ENCODE peak calls at places on chromosome 1, in four cellular contexts. T is mammary epithelial cell, F is neural progenitor cell, X is astrocyte. S is an unnamed sample.

GRCh38 chr1:50447961-50448360 is 24.7 kb upstream of the DMRTA2 start:
- DNase-seq in T (no peak), F (no peak), X (no peak), S (no peak)

GRCh38 chr1:14824314-14824915 is 225.9 kb downstream of the KAZN start:
- DNase-seq in T (no peak), F (no peak), X (no peak), S (no peak)

GRCh38 chr1:44293761-44294315 is 61.2 kb downstream of the ERI3 start:
- DNase-seq in T (no peak), F (no peak), X (no peak), S (no peak)

GRCh38 chr1:168628807-168629206 is 52.4 kb downstream of the XCL1 start:
- DNase-seq in T (peak), F (no peak), X (peak), S (peak)

GRCh38 chr1:94143809-94144176 is 22.8 kb upstream of the ABCA4 start:
- DNase-seq in T (no peak), F (no peak), X (no peak), S (no peak)

GRCh38 chr1:179743679-179744400 is 749 bp downstream of the FAM163A start:
- DNase-seq in T (no peak), F (peak), X (no peak), S (no peak)

GRCh38 chr1:227396539-227397355 is 78.5 kb upstream of the CDC42BPA start:
- DNase-seq in T (peak), F (no peak), X (peak), S (no peak)

GRCh38 chr1:56077223-56077622 is 502.1 kb downstream of the PLPP3 start:
- DNase-seq in T (no peak), F (no peak), X (no peak), S (no peak)

GRCh38 chr1:52368383-52369172 is 2.6 kb upstream of the CC2D1B start:
- DNase-seq in T (peak), F (peak), X (peak), S (peak)
- H3K4me3 ChIP-seq in T (peak), F (peak), X (peak), S (peak)

DNA sequence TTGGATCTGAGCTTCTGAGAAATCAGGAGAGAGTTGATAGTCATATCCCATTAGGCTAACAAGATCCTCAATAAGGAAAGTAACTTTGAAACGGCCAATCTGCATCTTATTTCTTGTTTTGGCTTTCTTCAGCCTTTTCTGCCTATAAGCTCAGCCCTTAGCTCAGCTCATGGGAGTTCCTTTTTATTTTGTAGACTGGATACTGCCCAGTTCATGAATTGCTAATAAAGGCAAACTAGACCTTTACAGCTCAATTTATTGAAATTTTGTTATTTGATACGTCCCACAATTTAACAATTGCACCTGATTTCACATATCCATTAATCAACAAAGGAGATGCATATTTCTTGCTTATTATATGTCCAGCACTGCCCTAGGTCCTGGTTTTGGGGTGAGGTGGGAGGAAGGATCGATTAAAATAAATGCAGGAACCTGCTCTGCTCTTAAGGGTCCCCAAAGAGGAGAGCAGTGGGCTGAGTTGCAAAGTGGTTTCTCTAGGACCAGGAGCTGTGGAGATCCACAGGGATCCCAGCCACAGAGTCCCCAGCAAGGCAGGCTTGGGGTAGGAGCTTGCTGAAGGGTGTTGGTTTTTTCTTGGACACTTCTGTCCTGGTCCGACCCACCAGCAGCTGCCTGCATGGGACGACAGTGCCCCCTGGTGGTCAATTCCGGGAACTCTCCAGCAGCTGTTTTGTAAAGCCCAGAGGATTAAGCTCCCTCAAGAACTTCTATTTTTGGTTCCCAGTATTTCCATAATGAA is 22.9 kb downstream of the NENF start:
- DNase-seq in T (peak), F (peak), X (peak), S (peak)
- H3K9ac ChIP-seq in T (no peak), F (no peak), X (no peak), S (no peak)

GRCh38 chr1:211326140-211326527 is 499 bp upstream of the TRAF5 start:
- DNase-seq in T (no peak), F (no peak), X (no peak), S (no peak)
- TF ChIP-seq CTCF in T (no peak), F (no peak), X (no peak), S (no peak)

DNA sequence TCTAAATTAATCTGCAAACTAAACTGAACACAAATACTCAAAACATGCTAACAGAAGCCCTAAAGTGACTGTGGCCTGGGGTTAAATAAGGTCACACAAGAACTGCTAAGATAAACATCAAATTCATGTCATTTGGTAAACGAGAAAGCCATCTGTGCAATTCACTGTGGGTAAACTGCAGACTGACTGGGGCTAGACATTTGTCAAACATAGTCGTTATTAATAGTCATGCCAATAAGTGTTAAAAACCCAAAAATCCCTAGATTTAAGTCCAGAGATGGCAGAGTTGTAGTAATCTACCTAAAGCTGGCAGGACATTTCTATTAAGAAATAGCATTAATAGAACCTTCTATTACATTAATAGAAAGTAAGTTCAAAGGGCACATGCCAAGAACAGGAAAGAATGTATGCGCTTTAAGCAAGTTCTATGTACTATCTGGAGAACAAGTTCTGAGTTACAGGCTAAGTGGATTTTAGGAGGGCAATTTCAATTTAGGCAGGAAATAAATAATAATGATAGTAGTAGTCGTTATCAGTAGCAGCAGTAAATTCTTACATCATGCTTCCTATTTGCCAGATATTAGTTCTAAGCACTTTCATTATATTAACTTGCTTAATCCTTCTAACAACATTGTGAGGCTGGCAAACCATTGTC is 8.6 kb downstream of the EDEM3 start:
- DNase-seq in T (no peak), F (no peak), X (no peak), S (no peak)
- H3K4me3 ChIP-seq in T (no peak), F (no peak), X (no peak), S (no peak)

DNA sequence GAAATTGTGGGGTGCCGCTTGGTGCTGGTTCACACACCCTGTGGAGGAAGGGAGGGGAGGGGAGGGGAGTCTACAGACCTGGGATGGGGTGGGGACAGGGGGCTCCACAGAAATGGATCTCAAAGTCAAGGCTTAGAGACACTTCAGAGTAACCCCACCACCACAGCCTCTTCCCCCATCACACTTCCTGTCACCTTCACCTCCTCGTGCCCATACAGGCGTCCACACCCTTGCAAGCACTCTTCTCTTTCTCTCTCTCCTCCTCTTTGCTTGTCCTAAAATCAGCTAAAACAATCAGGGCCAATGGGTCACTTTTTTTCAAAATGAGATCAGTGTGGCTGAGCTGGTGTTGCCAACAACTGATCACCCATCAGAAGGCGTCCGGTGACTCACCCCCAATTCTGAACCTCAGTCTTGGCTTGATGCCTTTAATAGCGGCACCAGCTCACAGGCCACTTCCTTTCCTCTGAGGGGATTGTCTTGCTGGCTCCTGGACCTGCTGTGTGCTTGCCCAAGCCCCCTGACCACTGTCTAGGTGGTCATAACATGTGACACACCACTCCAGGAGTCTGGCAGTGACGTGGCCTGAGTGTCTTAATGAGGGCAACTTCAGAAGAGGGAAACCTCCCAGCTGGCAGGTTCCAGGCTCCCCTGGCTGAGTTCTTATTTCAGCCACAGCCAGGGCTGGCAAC is 1.5 kb downstream of the DRAXIN start:
- DNase-seq in T (peak), F (peak), X (peak), S (peak)
- H3K9ac ChIP-seq in T (no peak), F (no peak), X (no peak), S (no peak)

GRCh38 chr1:917466-918091 is 6.1 kb upstream of the SAMD11 start:
- DNase-seq in T (no peak), F (no peak), X (no peak), S (no peak)

GRCh38 chr1:917076-917459 is 6.7 kb upstream of the SAMD11 start:
- DNase-seq in T (no peak), F (no peak), X (no peak), S (no peak)

GRCh38 chr1:915295-916172 is 8.2 kb upstream of the SAMD11 start:
- DNase-seq in T (no peak), F (no peak), X (no peak), S (no peak)

GRCh38 chr1:914891-915280 is 8.8 kb upstream of the SAMD11 start:
- DNase-seq in T (no peak), F (no peak), X (no peak), S (no peak)

DNA sequence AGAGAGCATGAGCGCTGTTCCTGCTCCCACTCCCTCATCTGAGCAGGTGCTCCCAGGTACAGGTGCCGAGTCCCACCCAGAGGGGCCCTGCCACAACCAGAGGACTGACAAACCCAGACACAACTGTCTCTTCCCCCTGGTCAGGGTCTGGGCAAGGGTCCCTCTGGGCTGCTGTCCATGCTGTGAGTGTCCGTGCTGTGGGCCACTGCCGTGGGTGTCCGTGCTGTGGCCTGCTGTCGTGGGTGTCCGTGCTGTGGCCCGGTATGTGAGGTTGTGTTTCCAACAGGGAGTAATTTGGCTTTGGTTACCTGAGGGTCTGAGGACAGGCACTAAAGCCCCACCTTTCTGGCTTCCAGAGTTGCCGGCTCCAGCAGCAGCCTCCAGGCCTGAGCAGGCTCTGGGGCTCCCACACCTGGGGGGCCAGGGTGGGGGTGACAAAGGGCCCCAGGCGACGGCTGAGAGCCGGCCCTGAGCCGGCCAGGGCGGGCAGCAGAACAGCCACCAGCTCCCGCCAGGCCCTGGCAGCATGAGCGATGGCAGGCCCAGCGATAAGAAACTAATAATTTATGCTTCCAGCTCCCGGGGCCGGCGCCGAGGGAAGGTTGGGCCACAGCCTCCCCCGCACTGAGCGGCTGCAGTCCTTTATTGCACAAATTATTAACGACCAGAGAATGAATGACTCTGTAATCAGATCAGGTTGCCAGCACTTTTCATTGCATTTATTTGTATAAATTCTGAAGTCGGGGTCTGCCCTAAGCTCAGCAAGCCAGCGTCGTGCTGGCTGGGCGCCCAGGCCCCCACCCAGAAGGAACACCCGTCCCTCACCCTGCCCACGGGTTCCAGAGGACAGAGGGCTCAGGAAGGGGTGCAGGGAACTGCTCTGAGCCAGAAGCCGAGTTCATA is 7.3 kb upstream of the SAMD11 start:
- DNase-seq in T (no peak), F (no peak), X (no peak), S (no peak)
- TF ChIP-seq CTCF in T (no peak), F (no peak), X (no peak), S (no peak)

GRCh38 chr1:115559987-115560386 is 81.8 kb upstream of the VANGL1 start:
- DNase-seq in T (no peak), F (peak), X (no peak), S (no peak)

GRCh38 chr1:115565789-115566188 is 76.0 kb upstream of the VANGL1 start:
- DNase-seq in T (no peak), F (no peak), X (no peak), S (no peak)

GRCh38 chr1:115567431-115567830 is 74.3 kb upstream of the VANGL1 start:
- DNase-seq in T (no peak), F (no peak), X (no peak), S (no peak)

GRCh38 chr1:115565353-115565752 is 76.4 kb upstream of the VANGL1 start:
- DNase-seq in T (no peak), F (no peak), X (no peak), S (no peak)

DNA sequence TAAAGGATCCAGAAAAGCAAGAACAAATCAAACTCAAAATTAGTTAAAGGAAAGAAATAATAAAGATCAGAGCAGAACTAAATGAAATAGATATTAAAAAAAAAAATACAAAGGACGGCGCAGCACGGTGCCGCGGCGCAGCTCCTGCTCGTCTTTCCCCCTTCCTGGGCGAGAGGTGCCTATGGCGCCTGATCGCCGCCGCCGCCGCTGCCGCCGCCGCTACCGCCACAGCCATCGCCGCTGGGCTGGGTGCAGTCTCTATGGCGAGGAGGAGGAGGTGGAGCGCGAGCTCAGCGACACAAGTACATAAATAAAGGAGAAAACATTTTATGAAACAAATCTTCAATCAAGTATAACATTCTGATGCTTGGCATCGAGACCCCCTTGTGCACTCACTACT is 77.6 kb upstream of the VANGL1 start:
- DNase-seq in T (no peak), F (peak), X (no peak), S (no peak)
- H3K4me3 ChIP-seq in T (no peak), F (peak), X (peak), S (peak)

GRCh38 chr1:18920931-18921330 is 18.6 kb upstream of the ALDH4A1 start:
- DNase-seq in T (no peak), F (no peak), X (no peak), S (no peak)

GRCh38 chr1:18919949-18920348 is 17.6 kb upstream of the ALDH4A1 start:
- DNase-seq in T (no peak), F (no peak), X (no peak), S (no peak)

GRCh38 chr1:18922319-18922726 is 20.0 kb upstream of the ALDH4A1 start:
- DNase-seq in T (peak), F (peak), X (peak), S (no peak)

GRCh38 chr1:18922848-18923475 is 20.6 kb upstream of the ALDH4A1 start:
- DNase-seq in T (peak), F (no peak), X (no peak), S (no peak)

DNA sequence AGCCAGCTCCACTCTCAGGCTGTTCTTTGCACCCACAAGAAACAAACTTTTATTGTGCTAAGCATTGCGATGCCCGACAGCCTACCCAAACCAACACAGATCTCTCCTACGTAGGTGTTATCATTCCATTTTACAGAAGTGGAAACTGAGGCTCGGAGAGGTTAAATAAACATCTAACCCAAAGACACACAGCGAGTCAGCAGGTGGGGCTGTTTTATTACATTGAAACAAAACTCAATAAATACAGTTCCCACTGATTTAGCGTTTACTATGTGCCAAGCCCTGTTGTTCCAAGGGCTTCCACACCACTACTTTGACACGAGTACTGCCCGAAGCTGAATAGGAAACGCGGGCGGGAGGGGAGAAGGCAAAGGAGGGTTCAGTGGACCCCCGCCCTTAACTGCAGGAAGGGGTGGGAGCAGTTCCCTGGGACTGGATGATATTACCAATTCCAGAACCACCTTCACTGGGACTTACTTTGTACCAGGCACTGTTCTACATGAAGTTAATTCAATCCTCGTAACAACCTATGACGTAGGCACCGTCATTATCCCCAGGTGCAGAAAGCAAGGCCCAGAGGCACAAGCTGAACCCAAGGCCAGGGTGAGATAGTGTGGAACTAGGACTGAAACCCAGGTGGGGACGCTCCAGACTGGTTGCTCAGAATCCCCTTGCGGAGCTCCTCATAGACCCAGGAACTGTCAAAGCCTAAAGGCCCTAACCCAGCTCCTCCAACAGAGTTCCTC is 19.3 kb upstream of the ALDH4A1 start:
- DNase-seq in T (no peak), F (no peak), X (no peak), S (no peak)
- H3K9ac ChIP-seq in T (no peak), F (no peak), X (peak), S (peak)

GRCh38 chr1:5597991-5598823 is 394.0 kb downstream of the NPHP4 start:
- DNase-seq in T (no peak), F (peak), X (no peak), S (no peak)
- TF ChIP-seq CTCF in T (no peak), F (peak), X (no peak), S (no peak)

GRCh38 chr1:155833665-155834295 is 23.2 kb downstream of the GON4L start:
- DNase-seq in T (no peak), F (no peak), X (no peak), S (no peak)
- H3K4me3 ChIP-seq in T (no peak), F (no peak), X (peak), S (no peak)